ENCODE peak calls at places on chromosomes 12 and 14, in four cellular contexts. E is GM12891, T is GM12878, O is HepG2. V is an unnamed sample.

GRCh38 chr12:96986883-96987523 is 79.9 kb downstream of the NEDD1 start:
- DNase-seq in E (no peak), T (no peak), O (peak), V (no peak)

GRCh38 chr14:34755215-34755614 is 40.8 kb upstream of the CFL2 start:
- DNase-seq in E (no peak), T (no peak), O (no peak), V (no peak)

GRCh38 chr12:75739916-75740315 is 228.5 kb upstream of the KRR1 start:
- DNase-seq in E (no peak), T (no peak), O (no peak), V (no peak)

GRCh38 chr12:62971769-62972525 is 37.0 kb upstream of the PPM1H start:
- DNase-seq in E (no peak), T (no peak), O (no peak), V (no peak)

GRCh38 chr12:121765573-121765972 is 27.9 kb downstream of the RHOF start:
- DNase-seq in E (no peak), T (no peak), O (no peak), V (no peak)

GRCh38 chr12:62787023-62787422 is 147.9 kb downstream of the PPM1H start:
- DNase-seq in E (no peak), T (no peak), O (no peak), V (no peak)

GRCh38 chr12:99056186-99056585 is 411.1 kb downstream of the APAF1 start:
- DNase-seq in E (no peak), T (no peak), O (no peak), V (no peak)

GRCh38 chr12:106001819-106002218 is 136.9 kb downstream of the NUAK1 start:
- DNase-seq in E (no peak), T (no peak), O (no peak), V (no peak)

GRCh38 chr12:6056406-6057211 is 67.9 kb downstream of the VWF start:
- DNase-seq in E (no peak), T (no peak), O (peak), V (no peak)

GRCh38 chr12:94140556-94140955 is 7.8 kb upstream of the PLXNC1 start:
- DNase-seq in E (peak), T (no peak), O (peak), V (peak)

GRCh38 chr14:95575820-95576473 is 41.1 kb downstream of the GLRX5 start:
- DNase-seq in E (no peak), T (no peak), O (no peak), V (no peak)

GRCh38 chr12:31322651-31323248 is 3.2 kb downstream of the SINHCAF start:
- DNase-seq in E (no peak), T (no peak), O (no peak), V (no peak)

GRCh38 chr12:39272934-39273770 is 169.8 kb downstream of the KIF21A start:
- DNase-seq in E (no peak), T (no peak), O (peak), V (no peak)

GRCh38 chr12:10829994-10830393 is 3.8 kb upstream of the TAS2R10 start:
- DNase-seq in E (no peak), T (no peak), O (peak), V (no peak)

GRCh38 chr14:106185837-106186233 is 659.5 kb downstream of the TMEM121 start:
- DNase-seq in E (no peak), T (no peak), O (no peak), V (no peak)

GRCh38 chr14:96245710-96246534 is 10.1 kb upstream of the BDKRB1 start:
- DNase-seq in E (no peak), T (no peak), O (no peak), V (no peak)

GRCh38 chr14:92973265-92973797 is 50.4 kb downstream of the CHGA start:
- DNase-seq in E (no peak), T (no peak), O (peak), V (no peak)

GRCh38 chr14:76784881-76785280 is 23.6 kb downstream of the VASH1 start:
- DNase-seq in E (peak), T (no peak), O (peak), V (peak)

GRCh38 chr12:116319316-116319715 is 41.8 kb upstream of the MED13L start:
- DNase-seq in E (no peak), T (no peak), O (no peak), V (no peak)

GRCh38 chr12:111359231-111359913 is 9.5 kb downstream of the PHETA1 start:
- DNase-seq in E (no peak), T (no peak), O (no peak), V (no peak)

GRCh38 chr12:130063866-130064265 is 98.4 kb upstream of the FZD10 start:
- DNase-seq in E (no peak), T (no peak), O (no peak), V (no peak)

GRCh38 chr12:30796508-30796780 is 41.7 kb upstream of the CAPRIN2 start:
- DNase-seq in E (no peak), T (no peak), O (no peak), V (no peak)

GRCh38 chr14:44971459-44971858 is 9.5 kb downstream of the TOGARAM1 start:
- DNase-seq in E (no peak), T (no peak), O (no peak), V (no peak)

GRCh38 chr12:28409892-28410291 is 219.6 kb downstream of the CCDC91 start:
- DNase-seq in E (no peak), T (no peak), O (no peak), V (no peak)

GRCh38 chr14:79781882-79782281 is 429.4 kb downstream of the DIO2 start:
- DNase-seq in E (no peak), T (no peak), O (no peak), V (no peak)
- TF ChIP-seq TAF1 in E (no peak), T (no peak), O (no peak), V (no peak)

GRCh38 chr12:26135010-26135420 is 10.2 kb upstream of the BHLHE41 start:
- DNase-seq in E (no peak), T (no peak), O (no peak), V (no peak)
- TF ChIP-seq POLR2AphosphoS5 in E (no peak), T (no peak), O (no peak), V (no peak)

GRCh38 chr14:68977137-68977740 is 1.9 kb downstream of the ACTN1 start:
- DNase-seq in E (no peak), T (no peak), O (peak), V (no peak)

GRCh38 chr14:68979722-68980552 is 835 bp upstream of the ACTN1 start:
- DNase-seq in E (no peak), T (no peak), O (no peak), V (no peak)

GRCh38 chr14:68979021-68979721 is at the start of gene ACTN1:
- DNase-seq in E (peak), T (peak), O (peak), V (peak)

GRCh38 chr14:68977741-68978549 is 1.2 kb downstream of the ACTN1 start:
- DNase-seq in E (peak), T (no peak), O (no peak), V (no peak)

DNA sequence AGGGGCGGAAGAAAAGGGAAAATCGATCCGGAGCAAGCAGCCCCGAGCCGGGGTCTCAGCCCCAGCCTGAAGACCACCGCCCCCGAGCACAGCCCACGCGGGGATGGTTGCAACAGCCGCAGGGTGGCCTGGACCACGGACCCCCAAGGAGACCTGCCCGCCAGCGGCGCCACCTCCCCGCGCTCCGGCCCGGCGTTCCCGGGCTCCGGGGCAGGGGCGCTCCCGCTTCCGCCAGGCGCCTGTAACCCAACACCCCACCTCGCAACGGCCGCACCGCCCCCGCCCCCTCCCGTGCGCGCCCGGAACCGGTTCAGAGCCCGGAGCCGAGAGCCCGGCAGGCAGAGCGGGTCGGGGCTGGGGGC is 571 bp downstream of the ACTN1 start:
- DNase-seq in E (peak), T (no peak), O (no peak), V (no peak)
- TF ChIP-seq POLR2A in E (no peak), T (no peak), O (peak), V (no peak)

DNA sequence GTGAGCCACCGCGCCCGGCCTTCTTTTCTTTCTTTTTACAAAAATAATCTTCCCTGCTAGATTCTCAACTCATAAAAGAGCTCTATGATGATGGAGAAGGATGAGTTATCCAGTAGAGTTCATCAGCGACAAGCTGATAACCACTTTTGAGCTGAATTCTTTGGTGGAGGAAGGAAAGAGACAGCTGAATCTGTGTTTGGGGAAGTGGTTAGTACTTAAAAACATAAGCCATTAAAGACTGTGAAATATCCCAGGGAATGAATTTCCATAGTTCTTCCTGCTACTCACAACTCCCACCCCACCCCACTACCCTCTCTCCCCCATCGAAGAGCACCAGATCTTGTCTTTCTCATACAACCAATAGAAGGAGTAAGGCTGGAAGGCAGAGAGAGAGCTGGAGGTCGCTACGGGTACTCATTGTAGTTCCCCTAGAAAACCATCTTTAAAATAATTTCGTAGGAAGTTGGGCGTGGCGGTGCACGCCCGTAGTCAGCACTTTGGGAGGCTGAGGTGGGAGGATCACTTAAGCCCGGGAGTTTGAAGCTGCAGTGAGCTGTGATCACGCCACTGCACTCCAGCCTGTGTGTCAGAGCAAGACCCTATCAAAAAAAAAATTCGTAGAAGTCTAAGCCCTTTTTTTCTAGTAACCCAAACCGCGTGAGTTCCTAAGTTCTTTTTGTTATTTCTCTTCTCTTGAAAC is 640 bp upstream of the ESPL1 start:
- DNase-seq in E (no peak), T (no peak), O (no peak), V (no peak)
- TF ChIP-seq TAF1 in E (no peak), T (no peak), O (no peak), V (no peak)

GRCh38 chr12:107127482-107128185 is 34.3 kb upstream of the CRY1 start:
- DNase-seq in E (no peak), T (no peak), O (no peak), V (no peak)
- TF ChIP-seq POLR2AphosphoS5 in E (no peak), T (no peak), O (no peak), V (no peak)

DNA sequence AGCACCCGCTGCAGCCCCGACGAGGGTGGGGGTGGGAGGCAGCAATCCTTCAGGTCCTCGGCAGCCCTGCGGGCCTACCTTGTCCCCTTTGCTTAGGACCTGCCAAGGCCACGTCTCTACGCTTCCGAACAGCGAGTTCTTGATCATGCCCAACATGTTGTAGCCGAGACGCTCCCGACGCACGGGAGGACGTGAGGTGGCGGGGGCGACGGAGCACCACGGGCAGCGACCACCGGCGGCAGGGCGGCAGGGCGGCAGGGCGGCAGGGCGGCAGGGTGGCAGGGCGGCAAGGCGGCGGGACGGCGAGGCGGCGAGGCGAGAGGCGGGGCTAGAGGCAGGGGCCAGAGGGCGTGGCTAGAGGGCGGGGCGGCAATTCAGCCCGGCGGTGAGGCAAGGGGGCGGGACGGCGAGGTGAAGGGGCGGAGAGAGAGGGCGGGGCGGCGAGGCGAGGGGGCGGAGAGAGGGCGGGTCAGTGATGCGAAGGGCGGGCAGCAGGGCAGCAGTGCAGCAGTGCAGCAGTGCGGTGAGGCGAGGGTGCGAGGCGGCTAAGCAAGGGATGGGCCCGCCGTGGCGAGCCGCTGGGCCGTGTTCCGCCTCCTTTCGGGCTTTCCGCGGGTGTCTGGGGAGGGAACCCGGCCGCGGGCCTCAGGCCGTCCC is at the start of gene HEBP1:
- DNase-seq in E (peak), T (peak), O (peak), V (peak)
- TF ChIP-seq POLR2A in E (no peak), T (peak), O (peak), V (no peak)

DNA sequence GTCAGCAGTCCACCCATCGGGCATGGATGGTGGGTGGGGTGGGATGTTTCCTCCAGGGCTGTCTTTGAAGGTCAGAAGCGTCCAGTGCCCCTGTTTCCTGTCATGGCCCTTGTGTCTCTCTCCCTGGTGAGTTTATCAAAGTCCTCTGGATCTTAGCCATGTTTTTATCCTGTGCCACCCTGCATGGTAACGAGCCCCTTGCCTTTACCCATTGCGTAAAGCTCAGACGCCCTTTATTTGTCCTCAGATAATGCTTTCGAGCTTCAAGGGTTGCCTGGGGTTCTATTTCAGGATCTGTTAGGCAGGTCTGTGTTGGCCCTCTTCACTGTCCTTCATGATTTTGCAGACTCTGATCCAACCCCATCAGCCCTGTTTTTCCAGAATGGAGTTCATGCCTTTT is 172.9 kb downstream of the TSPAN9 start:
- DNase-seq in E (no peak), T (no peak), O (no peak), V (no peak)
- TF ChIP-seq TAF1 in E (no peak), T (no peak), O (no peak), V (no peak)

GRCh38 chr12:127150028-127150427 is 1116.9 kb upstream of the TMEM132C start:
- DNase-seq in E (no peak), T (peak), O (no peak), V (no peak)
- TF ChIP-seq POLR2AphosphoS5 in E (no peak), T (no peak), O (no peak), V (no peak)

GRCh38 chr14:38255673-38256357 is at the start of gene CLEC14A:
- DNase-seq in E (no peak), T (no peak), O (no peak), V (no peak)
- TF ChIP-seq POLR2A in E (no peak), T (no peak), O (no peak), V (no peak)

V was measured in GM12892.